ENCODE peak calls at places on chromosomes 5 and 9, in ten cellular contexts. D is fibroblast of pulmonary artery; J is type B pancreatic cell; W is HepG2; M is GM23338; S is IMR-90; G is AG10803; O is neural progenitor cell; R is CD4-positive, alpha-beta T cell; A is PC-3. E is an unnamed sample.

GRCh38 chr5:169213479-169213878 is 87.5 kb downstream of the SLIT3 start:
- DNase-seq in W (no peak), S (no peak), M (no peak), J (no peak), A (no peak), R (no peak), O (no peak), D (no peak), G (peak), E (no peak)

GRCh38 chr5:114097570-114097969 is 264.3 kb upstream of the KCNN2 start:
- DNase-seq in M (peak), R (no peak), D (no peak), J (no peak), O (no peak), W (no peak), S (no peak), A (no peak), G (no peak), E (no peak)

GRCh38 chr5:127944125-127944524 is 139.4 kb upstream of the SLC12A2 start:
- DNase-seq in O (no peak), G (no peak), A (peak), S (no peak), R (no peak), W (no peak), M (peak), J (no peak), D (no peak), E (no peak)

GRCh38 chr9:22158983-22159382 is 149.9 kb upstream of the CDKN2B start:
- DNase-seq in J (no peak), W (peak), S (peak), D (peak), G (peak), R (no peak), O (no peak), M (no peak), A (peak), E (no peak)

GRCh38 chr9:132698989-132699388 is 28.7 kb downstream of the GTF3C4 start:
- DNase-seq in R (no peak), G (no peak), M (no peak), W (no peak), D (peak), S (no peak), J (no peak), A (no peak), O (no peak), E (no peak)

GRCh38 chr5:103224118-103224893 is 34.3 kb upstream of the MACIR start:
- DNase-seq in S (peak), R (peak), G (peak), A (peak), M (peak), D (peak), W (peak), J (no peak), O (peak), E (no peak)

GRCh38 chr5:119275146-119275872 is 80.5 kb upstream of the TNFAIP8 start:
- DNase-seq in G (no peak), S (peak), M (no peak), J (no peak), A (peak), D (peak), R (no peak), O (no peak), W (no peak), E (no peak)

GRCh38 chr9:99264070-99264469 is 42.0 kb downstream of the SEC61B start:
- DNase-seq in S (no peak), G (no peak), R (no peak), A (peak), D (peak), O (peak), M (peak), W (no peak), J (no peak), E (no peak)

GRCh38 chr5:175557778-175558177 is 79.4 kb downstream of the SFXN1 start:
- DNase-seq in O (no peak), A (no peak), J (no peak), W (no peak), M (peak), R (no peak), S (no peak), D (no peak), G (no peak), E (no peak)

GRCh38 chr9:20297646-20298084 is 324.6 kb downstream of the MLLT3 start:
- DNase-seq in W (no peak), R (no peak), A (no peak), S (peak), M (no peak), G (peak), O (no peak), D (peak), J (no peak), E (no peak)

GRCh38 chr5:14902826-14903560 is 31.4 kb upstream of the ANKH start:
- DNase-seq in A (no peak), M (no peak), D (no peak), O (no peak), J (no peak), R (no peak), S (no peak), W (no peak), G (no peak), E (no peak)

GRCh38 chr5:169906745-169907649 is 73.3 kb downstream of the INSYN2B start:
- DNase-seq in D (no peak), W (no peak), G (peak), S (peak), R (no peak), A (no peak), M (no peak), J (no peak), O (no peak), E (no peak)

GRCh38 chr5:151123897-151124751 is 33.5 kb downstream of the ANXA6 start:
- DNase-seq in D (peak), J (no peak), O (peak), W (no peak), A (peak), S (peak), R (no peak), M (no peak), G (peak), E (no peak)

GRCh38 chr5:78265163-78265562 is 29.3 kb downstream of the AP3B1 start:
- DNase-seq in M (no peak), R (no peak), W (no peak), S (no peak), O (no peak), A (no peak), G (no peak), D (no peak), J (no peak), E (no peak)

GRCh38 chr9:136721339-136722092 is 9.1 kb downstream of the DIPK1B start:
- DNase-seq in W (no peak), M (no peak), J (no peak), A (peak), D (peak), G (peak), R (no peak), S (peak), O (no peak), E (no peak)

GRCh38 chr9:23492126-23493002 is 333.7 kb downstream of the ELAVL2 start:
- DNase-seq in G (peak), W (peak), J (no peak), M (peak), D (peak), A (peak), R (no peak), O (peak), S (peak), E (peak)

GRCh38 chr5:135834639-135835529 is at the start of gene SLC25A48:
- DNase-seq in W (peak), O (peak), A (no peak), D (no peak), G (no peak), S (peak), R (no peak), M (peak), J (peak), E (peak)

DNA sequence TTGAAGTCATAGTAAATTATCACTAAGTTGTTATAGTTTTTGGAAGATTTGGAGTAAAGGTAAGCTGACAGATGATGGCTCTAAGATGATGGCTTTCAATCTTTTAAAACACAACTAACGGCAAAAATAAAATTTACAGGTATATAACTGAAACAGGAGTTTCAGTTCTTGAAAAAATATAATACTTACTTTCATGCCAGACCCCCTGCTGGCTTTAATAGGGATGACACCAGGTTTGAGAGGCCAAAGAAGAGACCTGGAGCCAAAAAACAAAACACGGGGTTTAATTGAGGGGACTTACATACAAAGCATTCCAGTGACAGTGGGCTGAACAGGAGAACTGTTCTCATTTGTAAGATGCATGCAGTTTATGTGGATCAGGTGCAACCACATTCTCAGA is 301.7 kb upstream of the PCSK5 start:
- DNase-seq in W (no peak), R (no peak), A (peak), D (no peak), M (peak), J (no peak), S (no peak), G (no peak), O (no peak), E (no peak)
- TF ChIP-seq CTCF in W (no peak), R (no peak), A (no peak), D (no peak), M (no peak), J (peak), S (peak), G (peak), O (peak), E (peak)

DNA sequence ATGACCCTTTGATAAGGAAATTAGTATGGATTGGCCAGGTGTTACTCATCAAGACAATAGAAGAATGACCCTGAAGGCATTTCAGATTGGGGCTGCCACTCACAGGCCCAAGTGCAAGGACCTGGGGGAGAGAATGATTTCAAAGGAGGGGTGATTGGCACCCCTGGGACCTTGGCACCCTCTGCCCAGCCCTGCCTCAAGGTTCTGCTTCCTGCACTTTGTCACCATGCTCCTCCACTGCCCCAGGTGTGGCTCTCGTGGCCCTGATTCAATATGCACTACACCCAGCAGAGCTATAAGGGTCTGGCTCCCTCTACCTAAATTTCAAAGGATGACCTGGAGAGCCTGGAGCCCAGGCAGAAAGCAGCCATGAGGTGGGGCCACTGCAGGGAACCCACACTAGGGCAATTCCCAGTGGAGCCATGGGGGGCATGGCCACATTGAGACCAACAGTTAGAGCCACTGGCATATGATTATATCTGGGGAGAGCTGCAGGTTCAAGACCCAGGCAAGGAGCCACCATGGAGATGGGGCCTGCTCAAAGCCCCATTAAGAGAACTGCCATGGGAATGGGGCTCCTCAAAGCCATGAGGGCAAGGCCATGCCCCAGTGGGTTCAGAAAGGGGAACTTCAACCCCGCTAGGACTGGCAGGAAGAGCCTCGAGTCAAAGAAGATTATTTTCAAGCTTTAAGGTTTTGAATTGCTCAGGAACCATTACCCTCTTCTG is 93.0 kb downstream of the CEMIP2 start:
- DNase-seq in M (no peak), A (no peak), O (no peak), W (no peak), D (no peak), G (no peak), S (no peak), R (no peak), J (no peak), E (no peak)
- TF ChIP-seq CTCF in M (peak), A (no peak), O (no peak), W (no peak), D (no peak), G (no peak), S (no peak), R (no peak), J (no peak), E (no peak)

GRCh38 chr5:10158886-10159285 is 90.8 kb downstream of the ATPSCKMT start:
- DNase-seq in M (no peak), W (no peak), O (no peak), D (no peak), G (no peak), J (no peak), R (no peak), S (no peak), A (no peak), E (no peak)
- TF ChIP-seq CTCF in M (no peak), W (no peak), O (peak), D (no peak), G (no peak), J (peak), R (no peak), S (no peak), A (peak), E (no peak)

DNA sequence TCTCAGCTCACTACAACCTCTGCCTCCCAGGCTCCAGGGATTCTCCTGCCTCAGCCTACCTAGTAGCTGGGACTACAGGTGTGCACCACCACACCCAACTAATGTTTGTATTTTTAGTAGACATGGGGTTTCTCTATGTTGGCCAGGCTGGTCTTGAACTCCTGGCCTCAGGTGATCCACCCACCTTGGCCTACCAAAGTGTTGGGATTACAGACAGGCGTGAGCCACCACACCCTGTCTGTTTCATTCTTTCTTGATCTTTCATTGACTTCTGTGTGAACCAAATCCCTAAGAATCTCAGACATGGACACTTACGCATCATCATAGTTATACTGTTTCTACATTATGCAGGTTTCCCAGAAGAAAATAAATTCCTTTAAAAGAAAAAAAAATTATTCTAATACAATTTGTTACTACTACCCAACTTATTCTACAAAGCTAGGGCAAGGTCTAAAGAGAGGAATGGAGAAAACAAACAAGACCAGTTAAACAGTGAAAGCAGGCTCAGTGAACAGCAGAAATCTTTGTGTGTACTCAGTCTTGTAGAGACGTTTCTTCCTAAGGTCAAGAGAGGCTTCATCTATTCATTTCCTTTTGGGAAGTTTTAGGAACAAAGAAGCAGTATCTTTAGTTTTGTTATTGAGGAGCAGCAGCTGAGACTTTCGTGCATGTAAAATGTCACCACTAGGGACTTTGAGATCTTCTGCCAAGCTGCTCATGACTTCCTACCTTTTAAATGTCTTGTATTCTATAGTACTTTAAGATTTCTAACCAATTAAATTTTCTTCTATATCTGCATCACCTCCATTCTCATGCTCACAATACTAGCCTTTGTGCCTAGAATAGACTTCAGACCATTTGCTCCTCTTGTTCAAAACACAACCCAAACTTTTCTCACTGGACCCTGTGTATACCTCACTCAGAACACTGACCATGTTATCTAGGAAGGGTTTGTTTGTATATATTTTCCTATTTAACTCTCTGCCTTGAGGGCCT is 5.6 kb upstream of the HMGCR start:
- DNase-seq in D (no peak), W (peak), J (no peak), O (no peak), R (no peak), M (peak), G (no peak), S (no peak), A (no peak), E (no peak)
- TF ChIP-seq CTCF in D (peak), W (no peak), J (peak), O (peak), R (no peak), M (no peak), G (no peak), S (no peak), A (no peak), E (peak)

DNA sequence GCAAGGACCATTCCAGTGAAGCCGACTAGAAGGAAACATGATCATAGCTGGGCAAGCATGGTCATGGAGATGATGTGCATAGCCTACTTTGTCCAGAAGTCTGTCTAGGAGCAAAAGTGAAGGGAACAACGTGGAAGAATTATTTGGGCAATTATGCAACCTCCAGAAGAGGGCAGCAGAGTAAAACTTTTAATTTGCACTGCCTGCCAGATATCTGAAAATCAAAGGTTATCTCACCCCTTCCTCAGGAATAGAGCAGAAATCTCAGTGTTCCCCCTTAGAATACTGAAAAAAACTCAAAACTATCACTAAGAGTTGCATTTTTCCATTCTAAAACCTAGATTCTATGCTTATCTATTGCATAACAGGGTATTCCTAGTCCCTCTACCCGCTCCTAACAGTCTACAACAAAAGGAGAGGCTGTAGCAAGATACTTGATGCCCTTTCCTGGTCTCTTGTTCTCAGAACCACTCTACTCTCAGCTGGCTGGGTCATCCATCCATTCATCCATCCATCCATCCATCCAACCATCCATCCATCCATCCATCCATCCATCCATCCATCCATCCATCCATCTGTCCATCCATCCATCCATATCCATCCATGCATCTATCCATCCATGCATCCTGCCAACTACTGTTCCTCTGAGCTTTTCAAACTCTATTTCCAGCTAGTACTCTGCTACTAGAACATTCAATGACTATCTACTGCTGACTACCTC is 8.4 kb upstream of the SETD9 start:
- DNase-seq in R (no peak), G (peak), W (peak), J (no peak), A (peak), D (peak), M (peak), O (peak), S (peak), E (no peak)
- TF ChIP-seq CTCF in R (peak), G (peak), W (peak), J (peak), A (peak), D (peak), M (peak), O (peak), S (peak), E (peak)